ENCODE peak calls at places on chromosomes 4 and X, in six cellular contexts. One of them, this sample, is unnamed.

GRCh38 chrX:123648028-123648810 is 84.6 kb downstream of the THOC2 start:
- DNase-seq in A673: peak
- DNase-seq in adrenal gland: no peak
- DNase-seq in NB4: no peak
- DNase-seq in ascending aorta: no peak
- DNase-seq in testis: peak
- DNase-seq in this sample: peak

GRCh38 chrX:73765776-73766465 is 202.9 kb downstream of the CHIC1 start:
- DNase-seq in testis: no peak
- DNase-seq in ascending aorta: no peak
- DNase-seq in NB4: peak
- DNase-seq in adrenal gland: no peak
- DNase-seq in A673: peak
- DNase-seq in this sample: no peak

GRCh38 chr4:175435437-175435836 is 376.6 kb downstream of the GPM6A start:
- DNase-seq in ascending aorta: no peak
- DNase-seq in NB4: peak
- DNase-seq in adrenal gland: no peak
- DNase-seq in A673: peak
- DNase-seq in testis: no peak
- DNase-seq in this sample: no peak

GRCh38 chrX:69289046-69289838 is 124.0 kb upstream of the PJA1 start:
- DNase-seq in NB4: no peak
- DNase-seq in adrenal gland: no peak
- DNase-seq in testis: no peak
- DNase-seq in ascending aorta: no peak
- DNase-seq in A673: peak
- DNase-seq in this sample: no peak

GRCh38 chrX:20412871-20413486 is 146.3 kb upstream of the RPS6KA3 start:
- DNase-seq in ascending aorta: no peak
- DNase-seq in NB4: no peak
- DNase-seq in adrenal gland: peak
- DNase-seq in A673: no peak
- DNase-seq in testis: peak
- DNase-seq in this sample: peak

GRCh38 chr4:1711055-1711905 is 839 bp downstream of the SLBP start:
- DNase-seq in ascending aorta: peak
- DNase-seq in NB4: peak
- DNase-seq in adrenal gland: peak
- DNase-seq in A673: peak
- DNase-seq in testis: peak
- DNase-seq in this sample: peak

GRCh38 chrX:4655743-4656142 is 942.3 kb upstream of the PRKX start:
- DNase-seq in adrenal gland: no peak
- DNase-seq in ascending aorta: no peak
- DNase-seq in testis: no peak
- DNase-seq in A673: no peak
- DNase-seq in NB4: no peak
- DNase-seq in this sample: no peak

GRCh38 chrX:118823263-118824172 is at the start of gene ZCCHC12:
- DNase-seq in adrenal gland: peak
- DNase-seq in testis: peak
- DNase-seq in A673: peak
- DNase-seq in NB4: peak
- DNase-seq in ascending aorta: no peak
- DNase-seq in this sample: no peak

GRCh38 chr4:149999485-150000074 is 78.7 kb upstream of the DCLK2 start:
- DNase-seq in ascending aorta: no peak
- DNase-seq in NB4: peak
- DNase-seq in A673: peak
- DNase-seq in adrenal gland: peak
- DNase-seq in testis: peak
- DNase-seq in this sample: no peak

GRCh38 chr4:4227510-4228355 is 1.0 kb upstream of the OTOP1 start:
- DNase-seq in testis: no peak
- DNase-seq in adrenal gland: no peak
- DNase-seq in NB4: no peak
- DNase-seq in ascending aorta: no peak
- DNase-seq in A673: no peak
- DNase-seq in this sample: no peak

GRCh38 chrX:108224218-108224617 is 132.6 kb downstream of the ATG4A start:
- DNase-seq in A673: no peak
- DNase-seq in adrenal gland: no peak
- DNase-seq in testis: no peak
- DNase-seq in ascending aorta: no peak
- DNase-seq in NB4: no peak
- DNase-seq in this sample: no peak

GRCh38 chr4:55910140-55910539 is 38.6 kb upstream of the CEP135 start:
- DNase-seq in A673: no peak
- DNase-seq in testis: no peak
- DNase-seq in NB4: no peak
- DNase-seq in adrenal gland: no peak
- DNase-seq in ascending aorta: no peak
- DNase-seq in this sample: no peak

GRCh38 chr4:25446611-25447010 is 69.5 kb downstream of the ANAPC4 start:
- DNase-seq in ascending aorta: no peak
- DNase-seq in NB4: no peak
- DNase-seq in adrenal gland: no peak
- DNase-seq in A673: no peak
- DNase-seq in testis: no peak
- DNase-seq in this sample: no peak

GRCh38 chr4:87865288-87865687 is 32.5 kb downstream of the MEPE start:
- DNase-seq in adrenal gland: peak
- DNase-seq in NB4: no peak
- DNase-seq in testis: no peak
- DNase-seq in A673: no peak
- DNase-seq in ascending aorta: no peak
- DNase-seq in this sample: no peak

GRCh38 chr4:174681723-174682300 is 147.2 kb downstream of the GLRA3 start:
- DNase-seq in ascending aorta: no peak
- DNase-seq in adrenal gland: peak
- DNase-seq in NB4: no peak
- DNase-seq in A673: no peak
- DNase-seq in testis: no peak
- DNase-seq in this sample: no peak

GRCh38 chr4:48653217-48654014 is 126.7 kb downstream of the FRYL start:
- DNase-seq in testis: peak
- DNase-seq in A673: peak
- DNase-seq in ascending aorta: no peak
- DNase-seq in adrenal gland: peak
- DNase-seq in NB4: peak
- DNase-seq in this sample: no peak

GRCh38 chrX:40157228-40158035 is 59.7 kb upstream of the BCOR start:
- DNase-seq in ascending aorta: no peak
- DNase-seq in NB4: peak
- DNase-seq in adrenal gland: no peak
- DNase-seq in testis: no peak
- DNase-seq in A673: no peak
- DNase-seq in this sample: no peak

GRCh38 chrX:119693032-119693995 is at the start of gene SEPTIN6:
- DNase-seq in testis: peak
- DNase-seq in adrenal gland: peak
- DNase-seq in NB4: peak
- DNase-seq in A673: peak
- DNase-seq in ascending aorta: peak
- DNase-seq in this sample: peak

GRCh38 chr4:40214038-40214437 is 17.2 kb downstream of the RHOH start:
- DNase-seq in NB4: no peak
- DNase-seq in A673: no peak
- DNase-seq in ascending aorta: no peak
- DNase-seq in adrenal gland: no peak
- DNase-seq in testis: no peak
- DNase-seq in this sample: no peak

GRCh38 chr4:29304595-29304994 is 1415.6 kb upstream of the PCDH7 start:
- DNase-seq in adrenal gland: no peak
- DNase-seq in ascending aorta: no peak
- DNase-seq in NB4: no peak
- DNase-seq in A673: no peak
- DNase-seq in testis: no peak
- DNase-seq in this sample: no peak

GRCh38 chrX:13110427-13111324 is 66.3 kb upstream of the FAM9C start:
- DNase-seq in adrenal gland: peak
- DNase-seq in ascending aorta: no peak
- DNase-seq in testis: no peak
- DNase-seq in NB4: peak
- DNase-seq in A673: peak
- DNase-seq in this sample: no peak

GRCh38 chr4:175935016-175935661 is 123.1 kb upstream of the GPM6A start:
- DNase-seq in A673: no peak
- DNase-seq in NB4: no peak
- DNase-seq in ascending aorta: no peak
- DNase-seq in adrenal gland: no peak
- DNase-seq in testis: no peak
- DNase-seq in this sample: no peak

GRCh38 chr4:153528705-153529493 is 62.7 kb downstream of the TMEM131L start:
- DNase-seq in testis: no peak
- DNase-seq in A673: no peak
- DNase-seq in NB4: no peak
- DNase-seq in ascending aorta: no peak
- DNase-seq in adrenal gland: no peak
- DNase-seq in this sample: no peak

GRCh38 chr4:7322166-7322991 is 112.4 kb downstream of the PSAPL1 start:
- DNase-seq in NB4: no peak
- DNase-seq in A673: no peak
- DNase-seq in testis: no peak
- DNase-seq in adrenal gland: peak
- DNase-seq in ascending aorta: no peak
- DNase-seq in this sample: no peak

GRCh38 chr4:111937368-111937767 is 207.9 kb upstream of the FAM241A start:
- DNase-seq in adrenal gland: no peak
- DNase-seq in ascending aorta: no peak
- DNase-seq in testis: no peak
- DNase-seq in A673: peak
- DNase-seq in NB4: peak
- DNase-seq in this sample: no peak

GRCh38 chrX:134601240-134601639 is 57.0 kb downstream of the PLAC1 start:
- DNase-seq in testis: no peak
- DNase-seq in A673: peak
- DNase-seq in ascending aorta: no peak
- DNase-seq in adrenal gland: no peak
- DNase-seq in NB4: no peak
- DNase-seq in this sample: no peak

GRCh38 chr4:152265149-152265621 is 270.7 kb downstream of the FBXW7 start:
- DNase-seq in testis: no peak
- DNase-seq in A673: peak
- DNase-seq in NB4: no peak
- DNase-seq in ascending aorta: no peak
- DNase-seq in adrenal gland: no peak
- DNase-seq in this sample: no peak

GRCh38 chrX:115531818-115532403 is 29.1 kb upstream of the PLS3 start:
- DNase-seq in testis: no peak
- DNase-seq in NB4: no peak
- DNase-seq in adrenal gland: no peak
- DNase-seq in A673: no peak
- DNase-seq in ascending aorta: no peak
- DNase-seq in this sample: no peak

GRCh38 chr4:36332782-36333131 is 51.3 kb downstream of the DTHD1 start:
- DNase-seq in A673: no peak
- DNase-seq in NB4: no peak
- DNase-seq in adrenal gland: no peak
- DNase-seq in testis: no peak
- DNase-seq in ascending aorta: no peak
- DNase-seq in this sample: no peak
- H3K4me3 ChIP-seq in A673: no peak
- H3K4me3 ChIP-seq in NB4: no peak
- H3K4me3 ChIP-seq in adrenal gland: no peak
- H3K4me3 ChIP-seq in testis: no peak
- H3K4me3 ChIP-seq in ascending aorta: no peak
- H3K4me3 ChIP-seq in this sample: no peak

GRCh38 chr4:165698272-165698671 is 174.8 kb upstream of the TLL1 start:
- DNase-seq in NB4: no peak
- DNase-seq in adrenal gland: no peak
- DNase-seq in A673: no peak
- DNase-seq in ascending aorta: no peak
- DNase-seq in testis: no peak
- DNase-seq in this sample: no peak

GRCh38 chr4:165700855-165701254 is 172.2 kb upstream of the TLL1 start:
- DNase-seq in testis: no peak
- DNase-seq in NB4: no peak
- DNase-seq in A673: no peak
- DNase-seq in ascending aorta: no peak
- DNase-seq in adrenal gland: no peak
- DNase-seq in this sample: no peak
- TF ChIP-seq CTCF in testis: no peak
- TF ChIP-seq CTCF in NB4: no peak
- TF ChIP-seq CTCF in A673: peak
- TF ChIP-seq CTCF in ascending aorta: no peak
- TF ChIP-seq CTCF in adrenal gland: no peak
- TF ChIP-seq CTCF in this sample: no peak

DNA sequence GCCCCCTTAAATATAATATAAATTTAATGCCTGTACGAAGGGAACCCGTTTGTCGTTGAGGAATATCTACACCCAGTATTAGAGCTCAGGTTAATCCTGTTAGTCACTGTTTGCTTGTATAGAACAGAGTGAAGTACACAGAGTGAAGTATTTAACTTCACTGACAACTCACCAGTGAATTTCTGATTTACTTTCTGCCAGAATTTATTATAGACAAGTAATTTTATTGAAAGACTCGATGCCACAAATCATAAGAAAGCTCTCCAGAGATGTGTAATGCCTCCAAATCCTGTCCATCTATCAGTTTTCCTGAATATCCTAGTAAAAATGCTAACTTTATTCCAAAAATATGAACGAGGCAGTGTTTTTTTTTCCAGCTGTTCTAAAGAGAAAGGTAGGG is 1.6 kb downstream of the GAB1 start:
- DNase-seq in ascending aorta: no peak
- DNase-seq in adrenal gland: no peak
- DNase-seq in testis: no peak
- DNase-seq in NB4: no peak
- DNase-seq in A673: no peak
- DNase-seq in this sample: no peak
- H3K4me3 ChIP-seq in ascending aorta: peak
- H3K4me3 ChIP-seq in adrenal gland: peak
- H3K4me3 ChIP-seq in testis: peak
- H3K4me3 ChIP-seq in NB4: no peak
- H3K4me3 ChIP-seq in A673: peak
- H3K4me3 ChIP-seq in this sample: no peak

GRCh38 chrX:15469613-15470012 is 23.5 kb downstream of the PIR start:
- DNase-seq in adrenal gland: no peak
- DNase-seq in A673: no peak
- DNase-seq in ascending aorta: no peak
- DNase-seq in testis: no peak
- DNase-seq in NB4: no peak
- DNase-seq in this sample: no peak

GRCh38 chrX:15468036-15468435 is 25.1 kb downstream of the PIR start:
- DNase-seq in NB4: peak
- DNase-seq in adrenal gland: peak
- DNase-seq in testis: no peak
- DNase-seq in ascending aorta: no peak
- DNase-seq in A673: peak
- DNase-seq in this sample: no peak

GRCh38 chrX:15465347-15465746 is 27.8 kb downstream of the PIR start:
- DNase-seq in testis: no peak
- DNase-seq in adrenal gland: no peak
- DNase-seq in NB4: no peak
- DNase-seq in ascending aorta: no peak
- DNase-seq in A673: peak
- DNase-seq in this sample: no peak

GRCh38 chrX:15464704-15465103 is 28.4 kb downstream of the PIR start:
- DNase-seq in A673: no peak
- DNase-seq in NB4: no peak
- DNase-seq in testis: no peak
- DNase-seq in ascending aorta: no peak
- DNase-seq in adrenal gland: no peak
- DNase-seq in this sample: no peak

GRCh38 chrX:15465896-15466651 is 27.1 kb downstream of the PIR start:
- DNase-seq in adrenal gland: no peak
- DNase-seq in NB4: peak
- DNase-seq in A673: peak
- DNase-seq in testis: no peak
- DNase-seq in ascending aorta: no peak
- DNase-seq in this sample: no peak
- TF ChIP-seq CTCF in adrenal gland: no peak
- TF ChIP-seq CTCF in NB4: peak
- TF ChIP-seq CTCF in A673: peak
- TF ChIP-seq CTCF in testis: no peak
- TF ChIP-seq CTCF in ascending aorta: no peak
- TF ChIP-seq CTCF in this sample: no peak

This sample was measured in CD8-positive, alpha-beta T cell.